ENCODE peak calls at places on chromosome 17, in five cellular contexts. E is CD4-positive, alpha-beta T cell; O is OCI-LY7; Z is A549; B is fibroblast of lung. T is an unnamed sample.
A peak's percentile ranks its signal among the peaks of the same experiment; 100 is the strongest.

GRCh38 chr17:13076905-13077304 is 59.1 kb upstream of the ELAC2 start:
- DNase-seq in B (no peak), Z (no peak), O (no peak), E (no peak), T (no peak)

GRCh38 chr17:71409137-71409536 is 711.7 kb upstream of the SOX9 start:
- DNase-seq in B (no peak), E (no peak), Z (no peak), O (no peak), T (no peak)

GRCh38 chr17:77356109-77356689 is 215.4 kb downstream of the SEC14L1 start:
- DNase-seq in Z (no peak), O (no peak), B (no peak), E (no peak), T (peak; percentile 4)

GRCh38 chr17:56142325-56142724 is 10.9 kb upstream of the ANKFN1 start:
- DNase-seq in O (no peak), E (no peak), B (peak; percentile 95), Z (no peak), T (no peak)

GRCh38 chr17:5508855-5509254 is 22.5 kb downstream of the MIS12 start:
- DNase-seq in E (no peak), O (no peak), B (peak; percentile 88), Z (no peak), T (no peak)

GRCh38 chr17:46783031-46783593 is 35.4 kb downstream of the WNT3 start:
- DNase-seq in B (no peak), O (no peak), E (no peak), Z (no peak), T (no peak)

GRCh38 chr17:21425736-21426135 is 49.6 kb downstream of the KCNJ12 start:
- DNase-seq in Z (no peak), E (no peak), B (no peak), O (no peak), T (no peak)

GRCh38 chr17:79391376-79391775 is 219.5 kb downstream of the RBFOX3 start:
- DNase-seq in O (no peak), Z (no peak), E (no peak), B (no peak), T (no peak)

GRCh38 chr17:67557921-67558320 is 159.8 kb upstream of the NOL11 start:
- DNase-seq in B (peak; percentile 12), Z (no peak), E (no peak), O (no peak), T (no peak)

GRCh38 chr17:80112471-80113032 is 11.2 kb downstream of the GAA start:
- DNase-seq in B (no peak), E (no peak), O (peak; percentile 38), Z (no peak), T (no peak)

GRCh38 chr17:45759761-45760160 is 24.4 kb upstream of the CRHR1 start:
- DNase-seq in O (peak; percentile 20), E (no peak), Z (peak; percentile 26), B (no peak), T (no peak)

GRCh38 chr17:55275894-55276804 is 11.4 kb downstream of the HLF start:
- DNase-seq in Z (no peak), B (no peak), E (no peak), O (no peak), T (no peak)

GRCh38 chr17:17214646-17215436 is 8.7 kb upstream of the PLD6 start:
- DNase-seq in B (no peak), E (no peak), O (no peak), Z (no peak), T (no peak)

GRCh38 chr17:19724501-19725420 is 8.4 kb upstream of the SLC47A2 start:
- DNase-seq in O (no peak), Z (no peak), E (peak; percentile 36), B (peak; percentile 9), T (no peak)

GRCh38 chr17:81295031-81295677 is at the start of gene SLC38A10:
- DNase-seq in Z (peak; percentile 100), O (peak; percentile 95), E (peak; percentile 90), B (peak; percentile 78), T (peak; percentile 90)

DNA sequence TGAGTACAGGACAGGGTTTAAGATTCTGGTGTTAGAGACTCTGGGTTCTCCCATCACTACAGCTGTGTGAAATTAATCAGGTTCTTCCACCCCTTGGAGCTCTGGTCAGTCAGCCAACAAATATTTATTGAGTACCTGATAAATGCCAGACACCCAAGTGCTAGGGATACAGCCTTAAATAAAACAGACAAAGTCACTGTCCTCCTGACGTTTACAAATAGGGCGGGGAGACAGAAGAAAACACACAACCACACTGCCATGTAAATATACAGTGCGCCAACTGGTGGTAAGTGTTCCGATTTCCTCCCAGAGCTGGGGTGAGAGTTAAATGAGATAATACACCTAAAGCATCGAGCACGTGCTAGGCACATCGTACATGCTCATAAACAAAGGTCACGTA is 121.0 kb downstream of the COPRS start:
- DNase-seq in B (no peak), E (no peak), Z (no peak), O (no peak), T (no peak)
- TF ChIP-seq CTCF in B (no peak), E (no peak), Z (no peak), O (no peak), T (no peak)

DNA sequence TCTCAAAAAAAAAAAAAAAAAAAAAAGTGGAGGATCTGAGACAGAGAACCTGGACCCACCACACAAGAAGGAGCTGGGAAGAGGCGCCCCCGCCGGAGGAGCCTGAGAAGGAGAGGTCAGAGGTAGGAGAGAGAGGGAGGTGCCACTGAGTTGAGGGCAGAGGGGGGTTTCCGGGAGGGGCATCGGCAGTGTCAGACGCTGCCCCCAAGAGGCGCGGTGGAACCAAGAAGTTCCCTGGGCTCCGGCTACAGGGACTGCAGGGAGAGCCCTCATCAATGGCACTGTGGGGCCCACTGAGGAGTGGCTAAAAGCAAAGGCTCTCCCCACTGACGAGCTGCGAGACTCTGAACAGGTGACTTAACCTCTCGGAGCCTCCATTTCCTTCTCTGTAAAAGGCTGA is 4.2 kb downstream of the CCDC42 start:
- DNase-seq in E (peak; percentile 17), O (peak; percentile 34), Z (no peak), B (no peak), T (no peak)
- TF ChIP-seq CTCF in E (no peak), O (peak; percentile 31), Z (no peak), B (no peak), T (no peak)

DNA sequence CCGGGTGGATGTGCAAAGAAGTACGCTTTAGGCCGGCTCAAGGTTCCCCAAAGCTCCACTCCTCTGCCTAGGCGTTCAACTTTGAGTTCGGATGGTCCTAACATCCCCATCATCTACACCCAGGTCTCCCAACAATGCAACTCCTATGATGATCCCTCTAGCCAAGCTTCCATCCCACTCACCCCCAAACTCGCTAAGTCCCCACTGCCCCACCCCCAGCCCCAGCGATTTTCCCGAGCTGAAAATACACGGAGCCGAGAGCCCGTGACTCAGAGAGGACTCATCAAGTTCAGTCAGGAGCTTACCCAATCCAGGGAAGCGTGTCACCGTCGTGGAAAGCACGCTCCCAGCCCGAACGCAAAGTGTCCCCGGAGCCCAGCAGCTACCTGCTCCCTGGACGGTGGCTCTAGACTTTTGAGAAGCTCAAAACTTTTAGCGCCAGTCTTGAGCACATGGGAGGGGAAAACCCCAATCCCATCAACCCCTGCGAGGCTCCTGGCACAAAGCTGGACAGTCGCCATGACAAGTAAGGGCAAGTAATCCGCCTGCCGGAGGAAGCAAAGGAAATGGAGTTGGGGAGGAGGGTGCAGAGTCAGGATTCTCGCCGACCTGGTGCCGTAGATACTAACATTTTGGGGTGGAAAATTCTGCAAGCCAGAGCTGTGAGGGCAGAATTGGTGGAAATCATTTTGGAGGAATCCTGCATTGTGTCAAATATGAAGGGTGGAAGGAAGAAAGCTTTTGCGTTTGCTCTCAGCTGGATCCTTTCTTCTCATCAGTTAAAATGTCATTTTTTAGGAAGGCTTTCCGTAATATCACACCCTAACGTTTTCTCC is at the start of gene TP53:
- DNase-seq in B (peak; percentile 89), O (peak; percentile 96), E (peak; percentile 81), Z (peak; percentile 91), T (peak; percentile 74)
- TF ChIP-seq CTCF in B (no peak), O (no peak), E (no peak), Z (no peak), T (no peak)

DNA sequence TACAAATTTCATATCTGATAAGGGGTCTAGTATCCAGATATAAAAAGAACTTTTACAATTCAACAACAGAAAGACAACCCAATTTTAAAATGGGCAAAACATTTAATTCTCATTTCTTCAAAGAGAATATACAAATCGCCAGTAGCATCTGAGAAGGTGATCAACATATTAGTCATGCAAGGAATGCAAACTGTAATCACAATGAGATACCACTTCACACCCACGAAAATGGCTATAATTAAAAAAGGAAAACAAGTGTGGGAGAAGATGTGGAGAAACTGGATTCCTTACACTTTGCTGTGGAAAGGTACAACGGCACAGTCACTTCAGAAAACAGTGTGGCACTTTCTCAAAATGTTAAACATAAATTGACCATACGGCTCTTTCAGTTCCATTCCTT is 168.2 kb downstream of the VPS53 start:
- DNase-seq in Z (no peak), O (no peak), B (peak; percentile 54), E (no peak), T (no peak)
- TF ChIP-seq CTCF in Z (no peak), O (no peak), B (no peak), E (no peak), T (no peak)

DNA sequence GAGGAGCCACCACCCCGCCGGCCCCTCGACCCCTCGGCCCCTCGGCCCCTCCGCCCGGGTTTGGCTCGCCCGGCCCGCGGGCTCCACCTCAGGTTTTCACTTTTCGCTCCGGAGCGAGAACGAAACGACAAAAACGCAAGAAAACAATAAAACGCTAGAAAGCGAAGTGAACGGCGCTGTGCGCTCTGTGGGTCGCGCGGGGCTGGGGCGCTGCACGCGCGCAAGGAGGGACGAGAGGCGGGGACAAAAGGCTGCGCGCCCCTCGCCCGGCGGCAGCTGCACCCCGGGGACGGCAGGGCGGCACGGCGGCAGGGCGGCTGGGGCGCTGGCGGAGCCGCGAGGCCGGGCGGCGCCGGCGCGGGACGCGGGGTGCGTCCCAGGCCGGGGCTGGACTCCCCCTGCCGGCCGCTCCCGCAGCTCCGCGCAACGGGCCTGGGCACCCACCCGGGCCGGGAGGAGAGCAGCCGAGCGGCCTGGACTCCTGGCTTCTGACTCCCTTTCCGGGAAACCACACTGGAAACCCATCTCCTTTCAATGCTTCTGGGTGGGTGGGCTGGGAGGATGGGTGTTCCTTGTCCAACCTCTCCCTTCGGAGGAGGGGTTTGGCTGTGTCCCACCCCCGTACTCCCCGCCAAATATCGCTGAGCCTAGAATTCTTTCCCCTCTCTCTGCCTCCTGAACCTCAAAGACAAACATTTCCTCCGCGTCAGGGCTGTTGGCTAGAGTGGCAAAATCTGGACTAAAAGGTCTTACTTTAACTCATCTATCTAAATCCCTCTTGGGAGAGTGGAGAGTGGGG is 9.9 kb downstream of the TBX2 start:
- DNase-seq in Z (peak; percentile 91), E (no peak), O (no peak), B (peak; percentile 70), T (peak; percentile 76)
- TF ChIP-seq CTCF in Z (peak; percentile 96), E (peak; percentile 21), O (no peak), B (peak; percentile 15), T (peak; percentile 20)

GRCh38 chr17:9467518-9467917 is 108.1 kb downstream of the STX8 start:
- DNase-seq in Z (no peak), E (no peak), B (no peak), O (no peak), T (peak; percentile 28)
- TF ChIP-seq CTCF in Z (no peak), E (no peak), B (no peak), O (no peak), T (peak; percentile 7)

GRCh38 chr17:27660436-27660835 is 29.4 kb downstream of the LGALS9 start:
- DNase-seq in B (no peak), O (no peak), E (no peak), Z (no peak), T (no peak)
- TF ChIP-seq CTCF in B (no peak), O (no peak), E (no peak), Z (no peak), T (no peak)

T was measured in endothelial cell.